ENCODE peak calls at places on chromosomes 7 and 10, in seven cellular contexts. One of them, this sample, is unnamed.

GRCh38 chr10:71705582-71705981 is 14.0 kb downstream of the C10orf105 start:
- DNase-seq in WERI-Rb-1: peak; percentile 47
- DNase-seq in stimulated activated CD4-positive, alpha-beta T cell treated with anti-CD3 and anti-CD28 coated beads, Interleukin-4, amount 100 ng/mL, for 4 hours: no peak
- DNase-seq in stimulated activated naive CD8-positive, alpha-beta T cell treated with anti-CD3 and anti-CD28 coated beads, Interleukin-15, Interleukin-2, amounts not matched to agents 100 U/mL and 50 U/mL, for 24 hours: no peak
- DNase-seq in NCI-H1417 treated with DMSO at 0.1 percent for 48 hours: no peak
- DNase-seq in fibroblast of pulmonary artery: no peak
- DNase-seq in smooth muscle cell of the brain vasculature: no peak
- DNase-seq in this sample: no peak

GRCh38 chr10:62082729-62083412 is 181.4 kb downstream of the ARID5B start:
- DNase-seq in WERI-Rb-1: no peak
- DNase-seq in stimulated activated CD4-positive, alpha-beta T cell treated with anti-CD3 and anti-CD28 coated beads, Interleukin-4, amount 100 ng/mL, for 4 hours: no peak
- DNase-seq in stimulated activated naive CD8-positive, alpha-beta T cell treated with anti-CD3 and anti-CD28 coated beads, Interleukin-15, Interleukin-2, amounts not matched to agents 100 U/mL and 50 U/mL, for 24 hours: no peak
- DNase-seq in NCI-H1417 treated with DMSO at 0.1 percent for 48 hours: no peak
- DNase-seq in fibroblast of pulmonary artery: peak; percentile 72
- DNase-seq in smooth muscle cell of the brain vasculature: no peak
- DNase-seq in this sample: no peak

GRCh38 chr7:74312418-74313021 is 23.3 kb downstream of the CLIP2 start:
- DNase-seq in WERI-Rb-1: no peak
- DNase-seq in stimulated activated CD4-positive, alpha-beta T cell treated with anti-CD3 and anti-CD28 coated beads, Interleukin-4, amount 100 ng/mL, for 4 hours: no peak
- DNase-seq in stimulated activated naive CD8-positive, alpha-beta T cell treated with anti-CD3 and anti-CD28 coated beads, Interleukin-15, Interleukin-2, amounts not matched to agents 100 U/mL and 50 U/mL, for 24 hours: no peak
- DNase-seq in NCI-H1417 treated with DMSO at 0.1 percent for 48 hours: no peak
- DNase-seq in fibroblast of pulmonary artery: no peak
- DNase-seq in smooth muscle cell of the brain vasculature: no peak
- DNase-seq in this sample: no peak

GRCh38 chr10:61211468-61211867 is 241.7 kb downstream of the TMEM26 start:
- DNase-seq in WERI-Rb-1: no peak
- DNase-seq in stimulated activated CD4-positive, alpha-beta T cell treated with anti-CD3 and anti-CD28 coated beads, Interleukin-4, amount 100 ng/mL, for 4 hours: no peak
- DNase-seq in stimulated activated naive CD8-positive, alpha-beta T cell treated with anti-CD3 and anti-CD28 coated beads, Interleukin-15, Interleukin-2, amounts not matched to agents 100 U/mL and 50 U/mL, for 24 hours: no peak
- DNase-seq in NCI-H1417 treated with DMSO at 0.1 percent for 48 hours: no peak
- DNase-seq in fibroblast of pulmonary artery: peak; percentile 4
- DNase-seq in smooth muscle cell of the brain vasculature: no peak
- DNase-seq in this sample: no peak

GRCh38 chr10:94066411-94066810 is 72.7 kb downstream of the PLCE1 start:
- DNase-seq in WERI-Rb-1: no peak
- DNase-seq in stimulated activated CD4-positive, alpha-beta T cell treated with anti-CD3 and anti-CD28 coated beads, Interleukin-4, amount 100 ng/mL, for 4 hours: no peak
- DNase-seq in stimulated activated naive CD8-positive, alpha-beta T cell treated with anti-CD3 and anti-CD28 coated beads, Interleukin-15, Interleukin-2, amounts not matched to agents 100 U/mL and 50 U/mL, for 24 hours: no peak
- DNase-seq in NCI-H1417 treated with DMSO at 0.1 percent for 48 hours: no peak
- DNase-seq in fibroblast of pulmonary artery: peak; percentile 72
- DNase-seq in smooth muscle cell of the brain vasculature: no peak
- DNase-seq in this sample: no peak

GRCh38 chr10:126880926-126881325 is 24.3 kb upstream of the DOCK1 start:
- DNase-seq in WERI-Rb-1: no peak
- DNase-seq in stimulated activated CD4-positive, alpha-beta T cell treated with anti-CD3 and anti-CD28 coated beads, Interleukin-4, amount 100 ng/mL, for 4 hours: no peak
- DNase-seq in stimulated activated naive CD8-positive, alpha-beta T cell treated with anti-CD3 and anti-CD28 coated beads, Interleukin-15, Interleukin-2, amounts not matched to agents 100 U/mL and 50 U/mL, for 24 hours: no peak
- DNase-seq in NCI-H1417 treated with DMSO at 0.1 percent for 48 hours: no peak
- DNase-seq in fibroblast of pulmonary artery: no peak
- DNase-seq in smooth muscle cell of the brain vasculature: no peak
- DNase-seq in this sample: no peak

GRCh38 chr7:54811925-54812264 is 52.9 kb upstream of the SEC61G start:
- DNase-seq in WERI-Rb-1: no peak
- DNase-seq in stimulated activated CD4-positive, alpha-beta T cell treated with anti-CD3 and anti-CD28 coated beads, Interleukin-4, amount 100 ng/mL, for 4 hours: no peak
- DNase-seq in stimulated activated naive CD8-positive, alpha-beta T cell treated with anti-CD3 and anti-CD28 coated beads, Interleukin-15, Interleukin-2, amounts not matched to agents 100 U/mL and 50 U/mL, for 24 hours: no peak
- DNase-seq in NCI-H1417 treated with DMSO at 0.1 percent for 48 hours: no peak
- DNase-seq in fibroblast of pulmonary artery: peak; percentile 62
- DNase-seq in smooth muscle cell of the brain vasculature: peak; percentile 80
- DNase-seq in this sample: no peak

GRCh38 chr10:93461807-93462178 is 20.3 kb downstream of the MYOF start:
- DNase-seq in WERI-Rb-1: no peak
- DNase-seq in stimulated activated CD4-positive, alpha-beta T cell treated with anti-CD3 and anti-CD28 coated beads, Interleukin-4, amount 100 ng/mL, for 4 hours: no peak
- DNase-seq in stimulated activated naive CD8-positive, alpha-beta T cell treated with anti-CD3 and anti-CD28 coated beads, Interleukin-15, Interleukin-2, amounts not matched to agents 100 U/mL and 50 U/mL, for 24 hours: no peak
- DNase-seq in NCI-H1417 treated with DMSO at 0.1 percent for 48 hours: no peak
- DNase-seq in fibroblast of pulmonary artery: peak; percentile 72
- DNase-seq in smooth muscle cell of the brain vasculature: no peak
- DNase-seq in this sample: no peak

GRCh38 chr10:109282510-109282909 is 640.8 kb downstream of the XPNPEP1 start:
- DNase-seq in WERI-Rb-1: no peak
- DNase-seq in stimulated activated CD4-positive, alpha-beta T cell treated with anti-CD3 and anti-CD28 coated beads, Interleukin-4, amount 100 ng/mL, for 4 hours: no peak
- DNase-seq in stimulated activated naive CD8-positive, alpha-beta T cell treated with anti-CD3 and anti-CD28 coated beads, Interleukin-15, Interleukin-2, amounts not matched to agents 100 U/mL and 50 U/mL, for 24 hours: no peak
- DNase-seq in NCI-H1417 treated with DMSO at 0.1 percent for 48 hours: no peak
- DNase-seq in fibroblast of pulmonary artery: peak; percentile 30
- DNase-seq in smooth muscle cell of the brain vasculature: no peak
- DNase-seq in this sample: no peak

GRCh38 chr10:125177641-125178640 is 17.6 kb upstream of the CTBP2 start:
- DNase-seq in WERI-Rb-1: no peak
- DNase-seq in stimulated activated CD4-positive, alpha-beta T cell treated with anti-CD3 and anti-CD28 coated beads, Interleukin-4, amount 100 ng/mL, for 4 hours: no peak
- DNase-seq in stimulated activated naive CD8-positive, alpha-beta T cell treated with anti-CD3 and anti-CD28 coated beads, Interleukin-15, Interleukin-2, amounts not matched to agents 100 U/mL and 50 U/mL, for 24 hours: no peak
- DNase-seq in NCI-H1417 treated with DMSO at 0.1 percent for 48 hours: no peak
- DNase-seq in fibroblast of pulmonary artery: no peak
- DNase-seq in smooth muscle cell of the brain vasculature: no peak
- DNase-seq in this sample: no peak

GRCh38 chr10:63273575-63273974 is 140.4 kb downstream of the NRBF2 start:
- DNase-seq in WERI-Rb-1: no peak
- DNase-seq in stimulated activated CD4-positive, alpha-beta T cell treated with anti-CD3 and anti-CD28 coated beads, Interleukin-4, amount 100 ng/mL, for 4 hours: no peak
- DNase-seq in stimulated activated naive CD8-positive, alpha-beta T cell treated with anti-CD3 and anti-CD28 coated beads, Interleukin-15, Interleukin-2, amounts not matched to agents 100 U/mL and 50 U/mL, for 24 hours: no peak
- DNase-seq in NCI-H1417 treated with DMSO at 0.1 percent for 48 hours: no peak
- DNase-seq in fibroblast of pulmonary artery: peak; percentile 47
- DNase-seq in smooth muscle cell of the brain vasculature: no peak
- DNase-seq in this sample: no peak

GRCh38 chr10:27607591-27607990 is 103.5 kb downstream of the RAB18 start:
- DNase-seq in WERI-Rb-1: no peak
- DNase-seq in stimulated activated CD4-positive, alpha-beta T cell treated with anti-CD3 and anti-CD28 coated beads, Interleukin-4, amount 100 ng/mL, for 4 hours: no peak
- DNase-seq in stimulated activated naive CD8-positive, alpha-beta T cell treated with anti-CD3 and anti-CD28 coated beads, Interleukin-15, Interleukin-2, amounts not matched to agents 100 U/mL and 50 U/mL, for 24 hours: no peak
- DNase-seq in NCI-H1417 treated with DMSO at 0.1 percent for 48 hours: no peak
- DNase-seq in fibroblast of pulmonary artery: no peak
- DNase-seq in smooth muscle cell of the brain vasculature: no peak
- DNase-seq in this sample: no peak

GRCh38 chr7:108454674-108455523 is 1.3 kb downstream of the NRCAM start:
- DNase-seq in WERI-Rb-1: peak; percentile 52
- DNase-seq in stimulated activated CD4-positive, alpha-beta T cell treated with anti-CD3 and anti-CD28 coated beads, Interleukin-4, amount 100 ng/mL, for 4 hours: peak; percentile 5
- DNase-seq in stimulated activated naive CD8-positive, alpha-beta T cell treated with anti-CD3 and anti-CD28 coated beads, Interleukin-15, Interleukin-2, amounts not matched to agents 100 U/mL and 50 U/mL, for 24 hours: peak; percentile 44
- DNase-seq in NCI-H1417 treated with DMSO at 0.1 percent for 48 hours: no peak
- DNase-seq in fibroblast of pulmonary artery: peak; percentile 56
- DNase-seq in smooth muscle cell of the brain vasculature: no peak
- DNase-seq in this sample: peak; percentile 39

GRCh38 chr10:110138197-110138812 is 69.1 kb upstream of the MXI1 start:
- DNase-seq in WERI-Rb-1: no peak
- DNase-seq in stimulated activated CD4-positive, alpha-beta T cell treated with anti-CD3 and anti-CD28 coated beads, Interleukin-4, amount 100 ng/mL, for 4 hours: no peak
- DNase-seq in stimulated activated naive CD8-positive, alpha-beta T cell treated with anti-CD3 and anti-CD28 coated beads, Interleukin-15, Interleukin-2, amounts not matched to agents 100 U/mL and 50 U/mL, for 24 hours: no peak
- DNase-seq in NCI-H1417 treated with DMSO at 0.1 percent for 48 hours: no peak
- DNase-seq in fibroblast of pulmonary artery: peak; percentile 82
- DNase-seq in smooth muscle cell of the brain vasculature: peak; percentile 36
- DNase-seq in this sample: no peak

GRCh38 chr7:158819571-158820203 is 9.6 kb downstream of the ESYT2 start:
- DNase-seq in WERI-Rb-1: no peak
- DNase-seq in stimulated activated CD4-positive, alpha-beta T cell treated with anti-CD3 and anti-CD28 coated beads, Interleukin-4, amount 100 ng/mL, for 4 hours: no peak
- DNase-seq in stimulated activated naive CD8-positive, alpha-beta T cell treated with anti-CD3 and anti-CD28 coated beads, Interleukin-15, Interleukin-2, amounts not matched to agents 100 U/mL and 50 U/mL, for 24 hours: no peak
- DNase-seq in NCI-H1417 treated with DMSO at 0.1 percent for 48 hours: no peak
- DNase-seq in fibroblast of pulmonary artery: peak; percentile 51
- DNase-seq in smooth muscle cell of the brain vasculature: no peak
- DNase-seq in this sample: no peak

GRCh38 chr10:91389636-91390512 is 20.3 kb upstream of the HECTD2 start:
- DNase-seq in WERI-Rb-1: no peak
- DNase-seq in stimulated activated CD4-positive, alpha-beta T cell treated with anti-CD3 and anti-CD28 coated beads, Interleukin-4, amount 100 ng/mL, for 4 hours: no peak
- DNase-seq in stimulated activated naive CD8-positive, alpha-beta T cell treated with anti-CD3 and anti-CD28 coated beads, Interleukin-15, Interleukin-2, amounts not matched to agents 100 U/mL and 50 U/mL, for 24 hours: no peak
- DNase-seq in NCI-H1417 treated with DMSO at 0.1 percent for 48 hours: peak; percentile 17
- DNase-seq in fibroblast of pulmonary artery: peak; percentile 80
- DNase-seq in smooth muscle cell of the brain vasculature: peak; percentile 39
- DNase-seq in this sample: no peak

GRCh38 chr10:96664563-96664962 is 55.8 kb downstream of the PIK3AP1 start:
- DNase-seq in WERI-Rb-1: no peak
- DNase-seq in stimulated activated CD4-positive, alpha-beta T cell treated with anti-CD3 and anti-CD28 coated beads, Interleukin-4, amount 100 ng/mL, for 4 hours: no peak
- DNase-seq in stimulated activated naive CD8-positive, alpha-beta T cell treated with anti-CD3 and anti-CD28 coated beads, Interleukin-15, Interleukin-2, amounts not matched to agents 100 U/mL and 50 U/mL, for 24 hours: no peak
- DNase-seq in NCI-H1417 treated with DMSO at 0.1 percent for 48 hours: no peak
- DNase-seq in fibroblast of pulmonary artery: no peak
- DNase-seq in smooth muscle cell of the brain vasculature: no peak
- DNase-seq in this sample: no peak

GRCh38 chr10:123603130-123603529 is 63.0 kb upstream of the GPR26 start:
- DNase-seq in WERI-Rb-1: no peak
- DNase-seq in stimulated activated CD4-positive, alpha-beta T cell treated with anti-CD3 and anti-CD28 coated beads, Interleukin-4, amount 100 ng/mL, for 4 hours: no peak
- DNase-seq in stimulated activated naive CD8-positive, alpha-beta T cell treated with anti-CD3 and anti-CD28 coated beads, Interleukin-15, Interleukin-2, amounts not matched to agents 100 U/mL and 50 U/mL, for 24 hours: no peak
- DNase-seq in NCI-H1417 treated with DMSO at 0.1 percent for 48 hours: no peak
- DNase-seq in fibroblast of pulmonary artery: no peak
- DNase-seq in smooth muscle cell of the brain vasculature: no peak
- DNase-seq in this sample: no peak

GRCh38 chr10:15120523-15120922 is 23.4 kb downstream of the RPP38 start:
- DNase-seq in WERI-Rb-1: no peak
- DNase-seq in stimulated activated CD4-positive, alpha-beta T cell treated with anti-CD3 and anti-CD28 coated beads, Interleukin-4, amount 100 ng/mL, for 4 hours: no peak
- DNase-seq in stimulated activated naive CD8-positive, alpha-beta T cell treated with anti-CD3 and anti-CD28 coated beads, Interleukin-15, Interleukin-2, amounts not matched to agents 100 U/mL and 50 U/mL, for 24 hours: no peak
- DNase-seq in NCI-H1417 treated with DMSO at 0.1 percent for 48 hours: no peak
- DNase-seq in fibroblast of pulmonary artery: peak; percentile 79
- DNase-seq in smooth muscle cell of the brain vasculature: no peak
- DNase-seq in this sample: no peak

GRCh38 chr7:93544686-93545085 is 29.8 kb downstream of the CALCR start:
- DNase-seq in WERI-Rb-1: no peak
- DNase-seq in stimulated activated CD4-positive, alpha-beta T cell treated with anti-CD3 and anti-CD28 coated beads, Interleukin-4, amount 100 ng/mL, for 4 hours: no peak
- DNase-seq in stimulated activated naive CD8-positive, alpha-beta T cell treated with anti-CD3 and anti-CD28 coated beads, Interleukin-15, Interleukin-2, amounts not matched to agents 100 U/mL and 50 U/mL, for 24 hours: no peak
- DNase-seq in NCI-H1417 treated with DMSO at 0.1 percent for 48 hours: no peak
- DNase-seq in fibroblast of pulmonary artery: no peak
- DNase-seq in smooth muscle cell of the brain vasculature: peak; percentile 3
- DNase-seq in this sample: no peak

GRCh38 chr10:108721874-108722273 is 1201.4 kb downstream of the XPNPEP1 start:
- DNase-seq in WERI-Rb-1: no peak
- DNase-seq in stimulated activated CD4-positive, alpha-beta T cell treated with anti-CD3 and anti-CD28 coated beads, Interleukin-4, amount 100 ng/mL, for 4 hours: no peak
- DNase-seq in stimulated activated naive CD8-positive, alpha-beta T cell treated with anti-CD3 and anti-CD28 coated beads, Interleukin-15, Interleukin-2, amounts not matched to agents 100 U/mL and 50 U/mL, for 24 hours: no peak
- DNase-seq in NCI-H1417 treated with DMSO at 0.1 percent for 48 hours: no peak
- DNase-seq in fibroblast of pulmonary artery: no peak
- DNase-seq in smooth muscle cell of the brain vasculature: no peak
- DNase-seq in this sample: no peak

GRCh38 chr7:3301831-3302618 is 973 bp downstream of the SDK1 start:
- DNase-seq in WERI-Rb-1: no peak
- DNase-seq in stimulated activated CD4-positive, alpha-beta T cell treated with anti-CD3 and anti-CD28 coated beads, Interleukin-4, amount 100 ng/mL, for 4 hours: peak; percentile 1
- DNase-seq in stimulated activated naive CD8-positive, alpha-beta T cell treated with anti-CD3 and anti-CD28 coated beads, Interleukin-15, Interleukin-2, amounts not matched to agents 100 U/mL and 50 U/mL, for 24 hours: peak; percentile 15
- DNase-seq in NCI-H1417 treated with DMSO at 0.1 percent for 48 hours: no peak
- DNase-seq in fibroblast of pulmonary artery: peak; percentile 43
- DNase-seq in smooth muscle cell of the brain vasculature: no peak
- DNase-seq in this sample: no peak

GRCh38 chr7:100745184-100745583 is 11.8 kb downstream of the ZAN start:
- DNase-seq in WERI-Rb-1: no peak
- DNase-seq in stimulated activated CD4-positive, alpha-beta T cell treated with anti-CD3 and anti-CD28 coated beads, Interleukin-4, amount 100 ng/mL, for 4 hours: no peak
- DNase-seq in stimulated activated naive CD8-positive, alpha-beta T cell treated with anti-CD3 and anti-CD28 coated beads, Interleukin-15, Interleukin-2, amounts not matched to agents 100 U/mL and 50 U/mL, for 24 hours: peak; percentile 33
- DNase-seq in NCI-H1417 treated with DMSO at 0.1 percent for 48 hours: no peak
- DNase-seq in fibroblast of pulmonary artery: peak; percentile 52
- DNase-seq in smooth muscle cell of the brain vasculature: no peak
- DNase-seq in this sample: no peak

GRCh38 chr10:132110713-132111112 is 45.0 kb downstream of the JAKMIP3 start:
- DNase-seq in WERI-Rb-1: peak; percentile 14
- DNase-seq in stimulated activated CD4-positive, alpha-beta T cell treated with anti-CD3 and anti-CD28 coated beads, Interleukin-4, amount 100 ng/mL, for 4 hours: no peak
- DNase-seq in stimulated activated naive CD8-positive, alpha-beta T cell treated with anti-CD3 and anti-CD28 coated beads, Interleukin-15, Interleukin-2, amounts not matched to agents 100 U/mL and 50 U/mL, for 24 hours: no peak
- DNase-seq in NCI-H1417 treated with DMSO at 0.1 percent for 48 hours: no peak
- DNase-seq in fibroblast of pulmonary artery: no peak
- DNase-seq in smooth muscle cell of the brain vasculature: no peak
- DNase-seq in this sample: no peak

GRCh38 chr10:110547139-110547761 is 20.2 kb upstream of the SMC3 start:
- DNase-seq in WERI-Rb-1: no peak
- DNase-seq in stimulated activated CD4-positive, alpha-beta T cell treated with anti-CD3 and anti-CD28 coated beads, Interleukin-4, amount 100 ng/mL, for 4 hours: no peak
- DNase-seq in stimulated activated naive CD8-positive, alpha-beta T cell treated with anti-CD3 and anti-CD28 coated beads, Interleukin-15, Interleukin-2, amounts not matched to agents 100 U/mL and 50 U/mL, for 24 hours: no peak
- DNase-seq in NCI-H1417 treated with DMSO at 0.1 percent for 48 hours: no peak
- DNase-seq in fibroblast of pulmonary artery: peak; percentile 81
- DNase-seq in smooth muscle cell of the brain vasculature: no peak
- DNase-seq in this sample: no peak

GRCh38 chr10:8133146-8133545 is 78.7 kb downstream of the GATA3 start:
- DNase-seq in WERI-Rb-1: no peak
- DNase-seq in stimulated activated CD4-positive, alpha-beta T cell treated with anti-CD3 and anti-CD28 coated beads, Interleukin-4, amount 100 ng/mL, for 4 hours: no peak
- DNase-seq in stimulated activated naive CD8-positive, alpha-beta T cell treated with anti-CD3 and anti-CD28 coated beads, Interleukin-15, Interleukin-2, amounts not matched to agents 100 U/mL and 50 U/mL, for 24 hours: peak; percentile 68
- DNase-seq in NCI-H1417 treated with DMSO at 0.1 percent for 48 hours: no peak
- DNase-seq in fibroblast of pulmonary artery: no peak
- DNase-seq in smooth muscle cell of the brain vasculature: no peak
- DNase-seq in this sample: no peak